ENCODE peak calls at places on chromosome 12, in four cellular contexts. B is CD8-positive, alpha-beta T cell; S is gastrocnemius medialis; F is fibroblast of pulmonary artery. E is an unnamed sample.

GRCh38 chr12:130192667-130193345 is 30.5 kb downstream of the FZD10 start:
- DNase-seq in S (no peak), F (no peak), B (no peak), E (no peak)

GRCh38 chr12:3777206-3777809 is 24.4 kb upstream of the CRACR2A start:
- DNase-seq in F (peak), B (peak), S (no peak), E (peak)

GRCh38 chr12:3724096-3724805 is 28.7 kb downstream of the CRACR2A start:
- DNase-seq in S (no peak), B (no peak), F (no peak), E (no peak)

GRCh38 chr12:110156766-110157165 is 32.6 kb downstream of the IFT81 start:
- DNase-seq in B (no peak), F (no peak), S (no peak), E (no peak)

GRCh38 chr12:62127516-62127915 is 132.7 kb upstream of the USP15 start:
- DNase-seq in B (no peak), F (no peak), S (no peak), E (no peak)

GRCh38 chr12:1590083-1590979 is 4.0 kb downstream of the FBXL14 start:
- DNase-seq in B (no peak), S (no peak), F (peak), E (no peak)

GRCh38 chr12:12439636-12440035 is 82.8 kb downstream of the BORCS5 start:
- DNase-seq in S (no peak), F (peak), B (peak), E (no peak)

GRCh38 chr12:1429980-1430379 is 164.4 kb downstream of the FBXL14 start:
- DNase-seq in F (peak), S (peak), B (no peak), E (no peak)

GRCh38 chr12:94109154-94109553 is 39.2 kb upstream of the PLXNC1 start:
- DNase-seq in S (no peak), F (peak), B (no peak), E (peak)

GRCh38 chr12:10395390-10395998 is 5.7 kb upstream of the KLRK1 start:
- DNase-seq in S (peak), F (peak), B (peak), E (peak)

GRCh38 chr12:124861492-124861891 is 2.2 kb downstream of the SCARB1 start:
- DNase-seq in B (no peak), S (no peak), F (peak), E (no peak)

GRCh38 chr12:46400406-46400805 is 27.8 kb upstream of the SLC38A2 start:
- DNase-seq in B (no peak), S (no peak), F (no peak), E (no peak)

GRCh38 chr12:76863811-76864210 is 15.0 kb downstream of the CSRP2 start:
- DNase-seq in S (no peak), B (no peak), F (no peak), E (no peak)

GRCh38 chr12:124087251-124088141 is 114.5 kb downstream of the ZNF664 start:
- DNase-seq in F (no peak), B (no peak), S (no peak), E (no peak)

GRCh38 chr12:100995201-100995600 is 200.6 kb downstream of the ANO4 start:
- DNase-seq in B (no peak), F (peak), S (no peak), E (peak)

GRCh38 chr12:125503128-125503527 is 437.9 kb downstream of the AACS start:
- DNase-seq in S (no peak), F (no peak), B (no peak), E (no peak)

GRCh38 chr12:111438501-111438900 is 32.8 kb downstream of the SH2B3 start:
- DNase-seq in S (no peak), B (peak), F (peak), E (no peak)

GRCh38 chr12:81128930-81129554 is 51.2 kb downstream of the ACSS3 start:
- DNase-seq in B (no peak), F (peak), S (peak), E (peak)

GRCh38 chr12:27711957-27712356 is 1.3 kb downstream of the MRPS35 start:
- DNase-seq in F (no peak), S (no peak), B (no peak), E (no peak)

GRCh38 chr12:16857456-16857923 is 251.5 kb upstream of the LMO3 start:
- DNase-seq in B (no peak), F (no peak), S (no peak), E (peak)

GRCh38 chr12:26863515-26863914 is 30.5 kb upstream of the ITPR2 start:
- DNase-seq in S (no peak), F (no peak), B (no peak), E (no peak)

GRCh38 chr12:113413488-113413939 is 8.7 kb upstream of the SDSL start:
- DNase-seq in F (peak), S (peak), B (no peak), E (no peak)

GRCh38 chr12:132479291-132479690 is 10.7 kb upstream of the FBRSL1 start:
- DNase-seq in B (no peak), S (no peak), F (no peak), E (no peak)

GRCh38 chr12:65232490-65233077 is 45.9 kb upstream of the MSRB3 start:
- DNase-seq in S (no peak), B (no peak), F (peak), E (peak)

GRCh38 chr12:29314421-29314820 is 66.6 kb downstream of the ERGIC2 start:
- DNase-seq in S (no peak), B (no peak), F (peak), E (no peak)

GRCh38 chr12:120361506-120362208 is 7.3 kb downstream of the MSI1 start:
- DNase-seq in F (peak), B (peak), S (no peak), E (peak)

GRCh38 chr12:10957741-10958140 is 18.7 kb upstream of the TAS2R14 start:
- DNase-seq in B (no peak), S (no peak), F (peak), E (no peak)

GRCh38 chr12:119178544-119179334 is at the start of gene HSPB8:
- DNase-seq in S (peak), B (no peak), F (peak), E (no peak)

GRCh38 chr12:117234441-117234840 is 44.2 kb upstream of the FBXO21 start:
- DNase-seq in F (no peak), B (no peak), S (no peak), E (no peak)
- TF ChIP-seq CTCF in F (no peak), B (no peak), S (no peak), E (no peak)

GRCh38 chr12:5437657-5438056 is 5.7 kb downstream of the NTF3 start:
- DNase-seq in S (no peak), B (no peak), F (no peak), E (no peak)

GRCh38 chr12:5440973-5441372 is 9.1 kb downstream of the NTF3 start:
- DNase-seq in S (no peak), B (no peak), F (no peak), E (no peak)

GRCh38 chr12:5438671-5439200 is 6.8 kb downstream of the NTF3 start:
- DNase-seq in F (no peak), B (no peak), S (no peak), E (no peak)

GRCh38 chr12:5439788-5440300 is 7.9 kb downstream of the NTF3 start:
- DNase-seq in F (no peak), B (no peak), S (no peak), E (no peak)

GRCh38 chr12:5439333-5439732 is 7.4 kb downstream of the NTF3 start:
- DNase-seq in F (no peak), S (no peak), B (no peak), E (no peak)
- TF ChIP-seq CTCF in F (no peak), S (no peak), B (no peak), E (no peak)

GRCh38 chr12:44245932-44246331 is 410.1 kb downstream of the TMEM117 start:
- DNase-seq in B (no peak), S (no peak), F (no peak), E (no peak)

GRCh38 chr12:44253338-44253856 is 417.5 kb downstream of the TMEM117 start:
- DNase-seq in S (no peak), B (no peak), F (no peak), E (no peak)

GRCh38 chr12:44246481-44247105 is 410.7 kb downstream of the TMEM117 start:
- DNase-seq in B (no peak), F (no peak), S (no peak), E (no peak)

GRCh38 chr12:44248436-44248835 is 412.6 kb downstream of the TMEM117 start:
- DNase-seq in F (no peak), B (no peak), S (no peak), E (no peak)

GRCh38 chr12:44247588-44247987 is 411.7 kb downstream of the TMEM117 start:
- DNase-seq in F (no peak), S (no peak), B (no peak), E (no peak)
- TF ChIP-seq CTCF in F (no peak), S (no peak), B (no peak), E (no peak)

GRCh38 chr12:55705802-55706402 is 1.8 kb downstream of the ITGA7 start:
- DNase-seq in B (no peak), F (no peak), S (peak), E (peak)
- TF ChIP-seq CTCF in B (no peak), F (peak), S (peak), E (peak)

DNA sequence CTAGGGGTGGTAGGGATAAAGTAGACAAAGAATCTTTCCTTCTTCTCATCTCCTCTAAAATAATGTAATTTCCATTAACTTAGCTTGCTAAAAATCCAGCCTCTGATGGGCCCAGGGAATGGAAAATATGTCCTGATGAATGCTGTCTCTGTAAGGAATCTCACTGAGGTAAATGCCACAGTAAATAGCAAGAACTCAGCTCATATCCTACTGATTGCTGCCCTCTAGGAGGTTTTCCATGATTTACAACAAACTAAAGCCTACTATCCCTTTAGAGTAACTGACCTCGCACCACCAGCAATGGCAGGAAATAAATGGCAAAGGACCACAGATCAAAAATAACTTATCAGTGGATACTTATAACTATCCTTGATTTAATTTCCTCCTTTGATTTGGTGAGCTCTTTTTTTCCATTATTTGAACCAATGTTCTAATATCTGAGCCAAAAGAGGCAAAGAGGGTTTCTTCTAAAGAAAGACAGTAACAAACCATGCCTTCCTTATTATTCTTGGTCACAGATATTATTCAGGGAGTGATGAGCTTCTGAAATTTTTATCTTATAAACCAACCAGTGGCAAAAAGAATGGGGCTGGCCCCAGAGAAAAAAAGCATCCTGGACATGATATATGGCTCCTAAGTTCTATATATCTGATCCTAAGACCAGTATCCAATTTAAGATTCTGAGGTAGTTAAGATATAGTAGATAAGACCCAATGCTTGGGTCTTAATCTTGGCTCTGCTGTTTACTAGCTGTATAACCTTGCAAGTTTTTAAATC is 43.7 kb downstream of the SENP1 start:
- DNase-seq in B (no peak), F (peak), S (no peak), E (no peak)
- TF ChIP-seq CTCF in B (no peak), F (no peak), S (no peak), E (no peak)

E was measured in GM20000.